ENCODE peak calls at places on chromosomes 4 and X, in six cellular contexts. Z, T, L, D, V and C are unnamed samples.

GRCh38 chr4:117135634-117136354 is 50.4 kb upstream of the TRAM1L1 start:
- DNase-seq in Z (no peak), T (no peak), L (peak), D (no peak), V (no peak), C (peak)

GRCh38 chrX:77953708-77954107 is 15.7 kb downstream of the PGAM4 start:
- DNase-seq in Z (no peak), T (no peak), L (peak), D (no peak), V (no peak), C (no peak)

GRCh38 chrX:22095306-22095705 is 63.2 kb downstream of the PHEX start:
- DNase-seq in Z (peak), T (peak), L (peak), D (peak), V (no peak), C (no peak)

GRCh38 chr4:158729716-158730559 is 6.7 kb upstream of the PPID start:
- DNase-seq in Z (peak), T (peak), L (peak), D (peak), V (peak), C (peak)

GRCh38 chrX:14591976-14592375 is 62.6 kb downstream of the GLRA2 start:
- DNase-seq in Z (no peak), T (no peak), L (peak), D (peak), V (no peak), C (no peak)

GRCh38 chr4:77821775-77822174 is 2.6 kb upstream of the CNOT6L start:
- DNase-seq in Z (no peak), T (no peak), L (no peak), D (no peak), V (no peak), C (no peak)

GRCh38 chrX:67207912-67208311 is 335.9 kb upstream of the AR start:
- DNase-seq in Z (no peak), T (no peak), L (no peak), D (no peak), V (no peak), C (no peak)

GRCh38 chr4:958836-959337 is 14.5 kb downstream of the DGKQ start:
- DNase-seq in Z (no peak), T (no peak), L (no peak), D (no peak), V (no peak), C (no peak)

GRCh38 chr4:185128272-185129119 is 14.6 kb upstream of the SLC25A4 start:
- DNase-seq in Z (peak), T (peak), L (peak), D (peak), V (no peak), C (peak)

GRCh38 chr4:98887137-98887536 is 41.8 kb downstream of the EIF4E start:
- DNase-seq in Z (no peak), T (no peak), L (no peak), D (no peak), V (no peak), C (no peak)

GRCh38 chr4:20418865-20419451 is 167.3 kb downstream of the SLIT2 start:
- DNase-seq in Z (no peak), T (no peak), L (peak), D (peak), V (peak), C (peak)

GRCh38 chr4:98522603-98523395 is 135.6 kb downstream of the TSPAN5 start:
- DNase-seq in Z (no peak), T (no peak), L (peak), D (peak), V (no peak), C (peak)

GRCh38 chrX:71846429-71846828 is 64.2 kb upstream of the NHSL2 start:
- DNase-seq in Z (no peak), T (no peak), L (peak), D (no peak), V (no peak), C (peak)

GRCh38 chrX:138986235-138986634 is 274.7 kb upstream of the FGF13 start:
- DNase-seq in Z (no peak), T (no peak), L (peak), D (peak), V (no peak), C (peak)

GRCh38 chr4:67988986-67989385 is 25.7 kb upstream of the TMPRSS11A start:
- DNase-seq in Z (no peak), T (no peak), L (peak), D (no peak), V (no peak), C (peak)

GRCh38 chr4:3387154-3387942 is 54.4 kb upstream of the HGFAC start:
- DNase-seq in Z (no peak), T (no peak), L (no peak), D (no peak), V (no peak), C (peak)

GRCh38 chr4:165079476-165079875 is 25.8 kb downstream of the TRIM75 start:
- DNase-seq in Z (peak), T (no peak), L (peak), D (no peak), V (peak), C (peak)

GRCh38 chr4:119246177-119246576 is 33.7 kb downstream of the USP53 start:
- DNase-seq in Z (no peak), T (no peak), L (no peak), D (no peak), V (no peak), C (no peak)

GRCh38 chrX:77502951-77503525 is 55.8 kb downstream of the FGF16 start:
- DNase-seq in Z (no peak), T (no peak), L (no peak), D (no peak), V (no peak), C (no peak)

GRCh38 chr4:15034071-15034764 is 31.9 kb downstream of the CPEB2 start:
- DNase-seq in Z (no peak), T (no peak), L (peak), D (no peak), V (no peak), C (peak)

GRCh38 chrX:150155396-150156048 is 207.6 kb upstream of the MAMLD1 start:
- DNase-seq in Z (peak), T (no peak), L (peak), D (peak), V (no peak), C (peak)

GRCh38 chr4:138010639-138011038 is 231.5 kb downstream of the SLC7A11 start:
- DNase-seq in Z (no peak), T (no peak), L (no peak), D (no peak), V (no peak), C (no peak)